ENCODE peak calls at places on chromosome 3, in four cellular contexts. E is brain microvascular endothelial cell, K is pancreas, L is transverse colon. D is an unnamed sample.

GRCh38 chr3:43892535-43892934 is 201.8 kb downstream of the ABHD5 start:
- DNase-seq in E (no peak), K (no peak), L (no peak), D (no peak)

GRCh38 chr3:177035678-177036077 is 161.6 kb downstream of the TBL1XR1 start:
- DNase-seq in E (no peak), K (no peak), L (no peak), D (no peak)

GRCh38 chr3:66041116-66041515 is 2.4 kb upstream of the MAGI1 start:
- DNase-seq in E (no peak), K (no peak), L (no peak), D (no peak)

GRCh38 chr3:149368850-149369497 is 8.5 kb downstream of the TM4SF1 start:
- DNase-seq in E (no peak), K (no peak), L (no peak), D (no peak)

GRCh38 chr3:50435382-50435781 is 68.1 kb downstream of the CACNA2D2 start:
- DNase-seq in E (no peak), K (no peak), L (no peak), D (no peak)

GRCh38 chr3:42042747-42043115 is 48.4 kb upstream of the TRAK1 start:
- DNase-seq in E (no peak), K (no peak), L (no peak), D (no peak)

GRCh38 chr3:139309880-139310279 is 33.9 kb upstream of the MRPS22 start:
- DNase-seq in E (no peak), K (no peak), L (no peak), D (no peak)

GRCh38 chr3:5568451-5568850 is 380.9 kb downstream of the EDEM1 start:
- DNase-seq in E (no peak), K (no peak), L (peak; percentile 44), D (no peak)

GRCh38 chr3:149305376-149305775 is 28.1 kb downstream of the TM4SF18 start:
- DNase-seq in E (no peak), K (no peak), L (no peak), D (no peak)

GRCh38 chr3:141308588-141309218 is 59.6 kb upstream of the ZBTB38 start:
- DNase-seq in E (peak; percentile 39), K (peak; percentile 78), L (peak; percentile 39), D (no peak)

DNA sequence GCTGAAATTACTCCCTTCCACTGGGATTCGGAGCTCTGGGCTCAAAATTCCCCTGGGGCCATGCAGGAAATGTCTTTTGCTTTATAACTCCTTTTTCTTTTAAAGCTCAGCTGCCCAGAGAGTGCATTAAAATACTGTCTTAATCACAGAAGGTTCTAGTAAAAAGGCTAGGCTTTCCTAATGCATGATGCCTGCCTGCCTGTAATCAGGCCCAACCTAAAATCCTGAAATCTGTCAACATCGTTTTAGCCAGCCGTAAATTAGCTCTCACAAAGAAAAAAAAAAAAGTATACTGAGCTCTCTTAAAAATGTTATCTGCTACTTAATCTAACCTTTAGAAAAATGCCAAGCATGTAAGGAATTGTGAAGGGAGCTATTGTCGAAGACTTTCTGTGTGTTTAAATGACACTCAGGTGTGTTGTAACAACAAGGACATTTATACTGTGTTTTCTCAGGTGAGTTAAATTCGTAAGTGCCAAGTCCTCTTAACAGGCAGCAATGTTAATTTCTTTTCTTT is 26.4 kb downstream of the RARB start:
- DNase-seq in E (no peak), K (no peak), L (no peak), D (no peak)
- H3K27ac ChIP-seq in E (peak overlapping the region; percentile 74), K (no peak overlapping the region), L (peak overlapping the region; percentile 7), D (peak overlapping the region; percentile 49)

GRCh38 chr3:170154084-170154483 is 27.4 kb downstream of the PHC3 start:
- DNase-seq in E (no peak), K (no peak), L (no peak), D (no peak)
- H3K27ac ChIP-seq in E (no peak overlapping the region), K (no peak overlapping the region), L (peak overlapping the region; percentile 78), D (no peak overlapping the region)

GRCh38 chr3:110708166-110708565 is 363.4 kb upstream of the NECTIN3 start:
- DNase-seq in E (no peak), K (no peak), L (no peak), D (no peak)

GRCh38 chr3:110711851-110712396 is 359.7 kb upstream of the NECTIN3 start:
- DNase-seq in E (peak; percentile 18), K (no peak), L (no peak), D (no peak)

GRCh38 chr3:110710156-110710555 is 361.5 kb upstream of the NECTIN3 start:
- DNase-seq in E (no peak), K (no peak), L (no peak), D (no peak)

GRCh38 chr3:110711130-110711832 is 360.3 kb upstream of the NECTIN3 start:
- DNase-seq in E (no peak), K (no peak), L (no peak), D (no peak)

GRCh38 chr3:110710605-110711004 is 361.0 kb upstream of the NECTIN3 start:
- DNase-seq in E (no peak), K (peak; percentile 13), L (no peak), D (no peak)
- H3K27ac ChIP-seq in E (no peak overlapping the region), K (no peak overlapping the region), L (no peak overlapping the region), D (no peak overlapping the region)

GRCh38 chr3:196186661-196187573 is 24.3 kb downstream of the ZDHHC19 start:
- DNase-seq in E (no peak), K (no peak), L (peak; percentile 43), D (peak; percentile 37)

GRCh38 chr3:196193037-196193737 is 18.0 kb downstream of the ZDHHC19 start:
- DNase-seq in E (no peak), K (no peak), L (no peak), D (no peak)

GRCh38 chr3:196192036-196193001 is 18.9 kb downstream of the ZDHHC19 start:
- DNase-seq in E (no peak), K (no peak), L (peak; percentile 56), D (peak; percentile 39)

GRCh38 chr3:196193738-196194541 is 17.3 kb downstream of the ZDHHC19 start:
- DNase-seq in E (no peak), K (no peak), L (peak; percentile 79), D (no peak)

DNA sequence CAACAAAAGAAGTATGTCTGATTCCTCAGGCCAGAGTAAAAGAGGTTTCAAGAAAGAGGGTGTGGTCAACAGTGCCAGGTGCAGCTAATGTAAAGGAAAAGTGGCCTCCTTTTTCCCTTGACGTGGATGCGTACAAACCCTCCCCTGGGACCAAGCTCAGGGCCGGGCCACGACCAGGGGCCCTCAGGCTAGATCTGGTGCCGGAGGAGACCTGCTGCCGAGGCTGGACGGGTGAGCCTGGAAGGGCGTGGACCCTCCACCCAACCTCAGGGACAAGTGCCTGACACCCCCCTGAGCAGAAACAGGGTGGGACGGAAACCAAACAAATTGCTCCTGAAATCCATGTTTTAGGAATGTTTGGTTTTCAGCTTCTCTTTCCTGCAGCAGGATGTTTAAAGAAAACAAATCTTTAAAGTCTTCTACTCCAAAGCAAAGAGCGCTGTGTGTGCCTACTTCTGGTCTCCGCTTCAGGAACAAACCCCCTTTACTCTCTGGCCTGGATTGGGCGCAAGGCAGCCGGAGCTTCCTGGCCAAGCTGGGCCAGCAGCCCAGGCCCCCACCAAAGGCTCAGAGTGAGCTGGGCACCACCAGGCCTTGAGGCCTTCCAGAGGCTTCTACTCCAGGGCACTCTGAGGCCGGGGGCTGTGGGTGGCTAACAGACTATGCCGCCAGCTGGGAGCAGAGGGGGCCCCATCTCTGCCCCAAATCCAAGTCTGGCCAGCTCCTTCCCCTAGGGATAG is 21.4 kb downstream of the ZDHHC19 start:
- DNase-seq in E (no peak), K (no peak), L (no peak), D (peak; percentile 24)
- H3K27ac ChIP-seq in E (no peak overlapping the region), K (no peak overlapping the region), L (no peak overlapping the region), D (peak overlapping the region; percentile 58)

GRCh38 chr3:169879013-169879412 is 9.3 kb upstream of the LRRC31 start:
- DNase-seq in E (no peak), K (no peak), L (no peak), D (no peak)

GRCh38 chr3:169880565-169881250 is 11.0 kb upstream of the LRRC31 start:
- DNase-seq in E (no peak), K (no peak), L (no peak), D (no peak)

DNA sequence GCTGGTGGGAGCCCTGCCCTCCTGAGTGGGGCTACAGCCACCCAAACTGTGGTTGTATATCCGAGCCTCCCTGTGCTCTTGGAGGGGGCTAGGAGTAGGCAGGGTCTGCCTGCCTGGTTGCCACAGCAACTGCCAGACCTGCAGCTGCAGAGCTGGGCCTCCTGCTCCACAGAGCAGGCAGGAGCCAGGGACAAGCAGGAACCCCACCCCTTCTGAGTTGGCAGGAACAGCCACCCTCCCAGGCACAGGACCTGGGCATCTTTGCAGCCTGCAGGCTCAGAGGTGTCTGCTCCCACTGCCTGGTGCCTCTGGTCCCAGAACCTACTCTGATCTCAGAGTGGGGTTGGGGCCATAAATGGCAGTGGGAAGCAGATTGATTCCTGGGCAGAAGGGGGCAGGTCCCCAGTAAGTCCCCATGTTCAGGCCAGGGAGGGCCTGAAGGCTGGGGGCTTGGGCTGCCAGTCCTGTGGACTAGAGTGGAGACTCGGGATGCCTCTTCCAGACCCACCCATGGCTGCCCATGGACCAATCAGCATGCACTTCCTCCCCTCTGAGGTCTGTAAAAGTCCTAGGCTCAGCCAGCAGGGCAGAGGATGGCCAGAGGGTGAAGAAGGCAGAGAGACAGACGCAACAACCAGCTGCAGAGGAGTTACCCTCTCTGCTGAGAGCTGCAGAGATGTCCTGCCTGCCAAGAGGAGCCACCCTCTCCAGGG is 10.3 kb upstream of the LRRC31 start:
- DNase-seq in E (no peak), K (no peak), L (no peak), D (no peak)
- H3K27ac ChIP-seq in E (no peak overlapping the region), K (no peak overlapping the region), L (no peak overlapping the region), D (no peak overlapping the region)

GRCh38 chr3:188338081-188338480 is 184.1 kb downstream of the LPP start:
- DNase-seq in E (no peak), K (no peak), L (no peak), D (no peak)

GRCh38 chr3:188336178-188336577 is 182.2 kb downstream of the LPP start:
- DNase-seq in E (no peak), K (no peak), L (no peak), D (no peak)

GRCh38 chr3:188341501-188341900 is 187.5 kb downstream of the LPP start:
- DNase-seq in E (no peak), K (no peak), L (no peak), D (no peak)

GRCh38 chr3:188337232-188337631 is 183.3 kb downstream of the LPP start:
- DNase-seq in E (no peak), K (no peak), L (no peak), D (no peak)

GRCh38 chr3:188339410-188340295 is 185.7 kb downstream of the LPP start:
- DNase-seq in E (no peak), K (no peak), L (no peak), D (no peak)
- H3K27ac ChIP-seq in E (no peak overlapping the region), K (no peak overlapping the region), L (no peak overlapping the region), D (no peak overlapping the region)

D was measured in caudate nucleus.